ENCODE peak calls at places on chromosome 16, in four cellular contexts. U, F, W and Q are unnamed samples.
A peak's percentile ranks its signal among the peaks of the same experiment; 100 is the strongest.

GRCh38 chr16:50326835-50327465 is 41.8 kb downstream of the BRD7 start:
- DNase-seq in U (no peak), W (peak; percentile 31), F (no peak), Q (no peak)

GRCh38 chr16:354971-355441 is 2.5 kb upstream of the AXIN1 start:
- DNase-seq in W (no peak), F (no peak), U (no peak), Q (peak; percentile 78)

GRCh38 chr16:2388875-2389433 is 40.3 kb upstream of the CCNF start:
- DNase-seq in W (no peak), U (no peak), F (peak; percentile 68), Q (no peak)

GRCh38 chr16:10578474-10579316 is 1.7 kb downstream of the EMP2 start:
- DNase-seq in W (no peak), F (peak; percentile 74), U (no peak), Q (peak; percentile 84)

GRCh38 chr16:56673916-56674315 is 4.3 kb downstream of the MT1H start:
- DNase-seq in W (no peak), U (no peak), F (peak; percentile 47), Q (no peak)

GRCh38 chr16:77212736-77213541 is 13.7 kb downstream of the SYCE1L start:
- DNase-seq in W (no peak), F (no peak), U (no peak), Q (peak; percentile 94)

GRCh38 chr16:55622930-55623561 is 32.7 kb upstream of the SLC6A2 start:
- DNase-seq in U (no peak), F (peak; percentile 100), W (peak; percentile 15), Q (no peak)

GRCh38 chr16:644556-644955 is 2.9 kb downstream of the MCRIP2 start:
- DNase-seq in U (no peak), F (no peak), W (no peak), Q (peak; percentile 74)

GRCh38 chr16:64362193-64362592 is 759.7 kb downstream of the CDH11 start:
- DNase-seq in W (no peak), F (no peak), U (no peak), Q (no peak)

GRCh38 chr16:77462894-77463293 is 28.1 kb upstream of the ADAMTS18 start:
- DNase-seq in W (no peak), U (no peak), F (no peak), Q (no peak)

GRCh38 chr16:3665508-3665907 is 11.0 kb downstream of the DNASE1 start:
- DNase-seq in U (no peak), W (no peak), F (no peak), Q (no peak)

GRCh38 chr16:13561276-13561675 is 358.7 kb upstream of the ERCC4 start:
- DNase-seq in W (no peak), U (no peak), F (no peak), Q (no peak)

GRCh38 chr16:86406056-86406455 is 104.3 kb upstream of the FOXF1 start:
- DNase-seq in W (no peak), F (no peak), U (no peak), Q (no peak)

GRCh38 chr16:86405319-86405718 is 105.0 kb upstream of the FOXF1 start:
- DNase-seq in F (no peak), U (no peak), W (no peak), Q (no peak)

GRCh38 chr16:86403056-86403455 is 107.3 kb upstream of the FOXF1 start:
- DNase-seq in W (no peak), U (no peak), F (no peak), Q (no peak)

GRCh38 chr16:86404678-86405077 is 105.6 kb upstream of the FOXF1 start:
- DNase-seq in W (no peak), F (no peak), U (no peak), Q (no peak)

GRCh38 chr16:86403541-86404163 is 106.7 kb upstream of the FOXF1 start:
- DNase-seq in W (no peak), F (no peak), U (no peak), Q (no peak)
- H3K27me3 ChIP-seq in W (no peaks in the 10 kb centered on the region), F (peaks cover 3% of the 10 kb centered on the region), U (no peaks in the 10 kb centered on the region), Q (no peaks in the 10 kb centered on the region)

DNA sequence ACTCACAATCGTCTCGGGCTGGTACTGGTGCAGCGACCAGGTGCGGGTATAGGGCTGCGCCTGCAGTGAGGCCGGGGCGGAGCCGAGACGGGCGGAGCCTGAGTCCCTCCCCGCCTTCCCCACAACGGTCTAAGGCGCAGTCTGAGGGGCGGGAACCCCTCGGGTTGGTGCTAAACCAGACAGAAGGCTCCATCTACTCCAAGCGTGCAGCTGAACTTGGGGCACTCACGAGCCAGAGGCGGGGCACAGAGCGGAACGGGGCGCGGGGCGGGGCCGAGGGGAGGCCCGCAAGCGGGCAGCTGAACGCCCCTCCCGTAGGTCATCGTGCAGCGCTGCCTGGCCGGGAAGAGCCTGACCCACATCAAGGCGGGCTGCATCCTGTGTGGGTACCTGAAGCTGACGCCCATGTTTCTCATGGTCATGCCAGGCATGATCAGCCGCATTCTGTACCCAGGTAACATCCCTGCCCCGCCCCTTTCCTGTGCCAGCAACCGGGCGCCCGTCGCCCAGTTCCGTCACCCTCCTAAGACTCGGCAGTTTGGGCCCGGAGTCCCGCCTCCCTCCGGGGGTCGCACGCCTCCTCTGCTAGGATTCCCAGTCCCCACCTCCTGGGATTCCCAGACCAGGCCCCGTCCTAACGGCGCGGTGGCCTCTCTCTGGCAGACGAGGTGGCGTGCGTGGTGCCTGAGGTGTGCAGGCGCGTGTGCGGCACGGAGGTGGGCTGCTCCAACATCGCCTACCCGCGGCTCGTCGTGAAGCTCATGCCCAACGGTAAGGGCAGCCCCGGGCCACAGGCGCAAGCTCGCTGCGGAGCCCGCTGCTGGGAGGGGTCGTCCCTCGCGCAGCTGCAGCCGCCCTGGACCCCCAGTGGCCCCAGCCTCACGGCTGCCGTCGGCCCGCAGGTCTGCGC is 5.1 kb downstream of the SLC5A2 start:
- DNase-seq in F (no peak), U (no peak), W (no peak), Q (peak; percentile 94)
- TF ChIP-seq POLR2A in F (peak; percentile 7), U (no peak), W (no peak), Q (peak; percentile 74)

GRCh38 chr16:87393680-87394055 is 1.5 kb downstream of the MAP1LC3B start:
- DNase-seq in F (no peak), W (no peak), U (no peak), Q (no peak)

GRCh38 chr16:87392823-87393679 is 915 bp downstream of the MAP1LC3B start:
- DNase-seq in F (no peak), W (no peak), U (no peak), Q (peak; percentile 60)

GRCh38 chr16:87391324-87391949 is 699 bp upstream of the MAP1LC3B start:
- DNase-seq in W (no peak), U (no peak), F (peak; percentile 76), Q (peak; percentile 94)

GRCh38 chr16:87390641-87391323 is 1.4 kb upstream of the MAP1LC3B start:
- DNase-seq in W (no peak), U (no peak), F (no peak), Q (peak; percentile 84)

GRCh38 chr16:87391950-87392822 is at the start of gene MAP1LC3B:
- DNase-seq in F (peak; percentile 94), U (peak; percentile 98), W (peak; percentile 92), Q (peak; percentile 100)
- TF ChIP-seq POLR2AphosphoS5 in F (peak; percentile 71), U (peak; percentile 67), W (peak; percentile 94), Q (peak; percentile 100)

GRCh38 chr16:83806036-83806435 is 1.7 kb upstream of the HSBP1 start:
- DNase-seq in U (no peak), F (no peak), W (no peak), Q (no peak)
- H3K27me3 ChIP-seq in U (no peaks in the 10 kb centered on the region), F (no peaks in the 10 kb centered on the region), W (no peaks in the 10 kb centered on the region), Q (no peaks in the 10 kb centered on the region)